ENCODE peak calls at places on chromosome 17, in seven cellular contexts. W is H1, I is K562, L is SK-N-SH, P is HCT116, H is HepG2, G is GM12878. U is an unnamed sample.

GRCh38 chr17:49067163-49067562 is 65.4 kb upstream of the B4GALNT2 start:
- DNase-seq in L (no peak), I (no peak), P (no peak), W (no peak), H (peak; percentile 49), G (no peak), U (no peak)

GRCh38 chr17:4769628-4770027 is 2.1 kb upstream of the TM4SF5 start:
- DNase-seq in G (no peak), H (peak; percentile 43), W (no peak), L (no peak), I (no peak), P (no peak), U (no peak)

GRCh38 chr17:509316-509715 is 156.7 kb upstream of the RPH3AL start:
- DNase-seq in P (no peak), W (no peak), H (no peak), I (no peak), L (no peak), G (no peak), U (no peak)

GRCh38 chr17:40833882-40834281 is 11.5 kb upstream of the KRT10 start:
- DNase-seq in W (no peak), I (no peak), P (no peak), G (no peak), L (no peak), H (no peak), U (no peak)

GRCh38 chr17:3771140-3771539 is 29.8 kb downstream of the ITGAE start:
- DNase-seq in H (no peak), P (no peak), W (no peak), L (no peak), G (no peak), I (no peak), U (no peak)

GRCh38 chr17:49997256-49997735 is 2.3 kb upstream of the DLX3 start:
- DNase-seq in P (no peak), W (no peak), L (no peak), G (no peak), H (no peak), I (peak; percentile 5), U (no peak)

GRCh38 chr17:50203589-50204345 is 2.3 kb upstream of the COL1A1 start:
- DNase-seq in W (no peak), G (no peak), L (no peak), H (no peak), I (no peak), P (no peak), U (no peak)

GRCh38 chr17:33169580-33170285 is 123.4 kb downstream of the ASIC2 start:
- DNase-seq in P (no peak), W (no peak), L (no peak), I (no peak), H (no peak), G (no peak), U (no peak)

GRCh38 chr17:69213059-69213813 is 15.4 kb downstream of the ABCA10 start:
- DNase-seq in P (no peak), L (no peak), W (peak; percentile 34), G (no peak), H (no peak), I (no peak), U (no peak)

GRCh38 chr17:41811549-41812175 is at the start of gene P3H4:
- DNase-seq in P (peak; percentile 44), L (peak; percentile 94), G (no peak), H (peak; percentile 60), W (no peak), I (peak; percentile 69), U (peak; percentile 91)

GRCh38 chr17:60134396-60135159 is 15.2 kb upstream of the CA4 start:
- DNase-seq in L (peak; percentile 69), H (no peak), G (no peak), I (peak; percentile 69), P (no peak), W (no peak), U (no peak)

GRCh38 chr17:56884483-56885144 is 29.2 kb downstream of the TRIM25 start:
- DNase-seq in G (no peak), H (no peak), P (no peak), W (no peak), I (no peak), L (no peak), U (no peak)

GRCh38 chr17:41702712-41703111 is 9.4 kb upstream of the GAST start:
- DNase-seq in P (no peak), W (no peak), G (no peak), I (no peak), L (no peak), H (no peak), U (no peak)

GRCh38 chr17:78130439-78131101 is at the start of gene TMC8:
- DNase-seq in I (peak; percentile 47), H (peak; percentile 59), G (no peak), L (peak; percentile 56), W (no peak), P (no peak), U (no peak)

DNA sequence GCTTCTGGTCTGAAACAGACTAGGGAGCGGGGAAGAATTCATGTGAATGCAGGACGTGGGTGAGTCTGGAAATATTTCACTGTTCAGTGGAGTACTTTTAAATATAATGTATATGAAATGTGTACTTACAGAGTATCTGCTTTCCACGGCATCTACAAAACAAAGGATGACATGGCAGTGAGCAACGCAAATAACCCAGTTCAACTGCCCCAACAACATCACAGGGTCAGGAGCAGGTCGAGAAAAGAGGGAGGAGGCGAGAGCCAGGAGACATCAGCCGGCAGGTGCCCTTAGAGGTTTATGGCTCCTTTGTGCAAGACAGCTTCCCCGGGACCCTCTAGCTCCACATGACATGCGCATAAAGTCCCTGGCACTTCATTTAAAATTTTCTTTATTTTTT is 61.1 kb downstream of the PECAM1 start:
- DNase-seq in P (no peak), G (no peak), H (no peak), L (no peak), W (no peak), I (no peak), U (peak; percentile 65)
- TF ChIP-seq JUND in P (no peak), G (no peak), H (no peak), L (no peak), W (no peak), I (no peak), U (no peak)

DNA sequence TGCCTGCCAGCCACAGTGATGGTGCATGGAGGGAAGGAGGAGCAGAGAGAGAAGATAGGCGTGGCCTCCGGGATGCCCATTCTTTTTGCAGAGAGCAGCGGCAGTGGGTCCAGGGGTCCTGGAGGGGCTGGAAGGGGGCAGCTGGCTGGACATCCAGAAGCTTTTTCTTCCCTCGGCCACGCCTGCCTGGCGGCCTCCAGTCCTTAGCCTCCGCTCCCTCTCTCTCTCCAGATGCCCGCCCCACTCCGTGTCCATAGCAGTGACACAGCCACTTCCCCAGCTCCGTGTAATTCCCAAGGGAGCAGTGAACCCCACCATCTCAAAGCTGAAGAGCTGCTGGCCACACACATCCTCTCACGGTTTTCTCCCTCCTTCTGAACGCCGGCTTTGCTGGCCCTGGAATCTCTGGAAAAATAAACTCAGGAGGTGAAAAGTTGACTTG is 26.3 kb upstream of the CDC42EP4 start:
- DNase-seq in L (peak; percentile 38), G (no peak), H (no peak), P (no peak), I (no peak), W (no peak), U (no peak)
- TF ChIP-seq JUND in L (no peak), G (no peak), H (no peak), P (no peak), I (no peak), W (no peak), U (no peak)

DNA sequence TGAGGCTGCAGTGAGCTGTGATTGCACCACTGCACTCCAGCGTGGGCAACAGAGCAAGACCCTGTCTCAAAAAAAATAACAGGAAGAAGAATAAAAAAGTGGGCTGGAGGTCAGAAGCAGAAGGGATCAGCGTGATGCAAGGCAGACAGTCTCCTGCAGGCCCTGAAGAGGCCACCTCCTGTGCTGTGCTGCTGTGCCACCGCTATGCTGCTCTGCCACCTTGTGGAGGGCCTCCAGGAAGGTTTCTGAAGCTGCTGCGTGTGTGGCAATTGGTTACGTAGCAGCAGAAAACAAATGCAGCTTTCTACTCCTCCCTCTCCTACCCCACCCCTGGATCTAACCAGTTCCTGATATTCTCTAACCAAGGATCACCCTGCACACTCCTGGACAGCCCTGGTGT is 815.5 kb downstream of the KCNJ18 start:
- DNase-seq in I (peak; percentile 8), G (no peak), H (peak; percentile 15), L (no peak), W (no peak), P (no peak), U (peak; percentile 82)
- TF ChIP-seq JUND in I (no peak), G (no peak), H (no peak), L (no peak), W (no peak), P (no peak), U (no peak)

GRCh38 chr17:30436729-30437128 is 40.5 kb upstream of the GOSR1 start:
- DNase-seq in W (no peak), I (no peak), L (no peak), H (no peak), G (no peak), P (no peak), U (no peak)

GRCh38 chr17:30429155-30429554 is 48.1 kb upstream of the GOSR1 start:
- DNase-seq in W (no peak), G (no peak), H (no peak), I (no peak), L (no peak), P (no peak), U (no peak)

GRCh38 chr17:30427611-30428010 is 48.9 kb downstream of the CPD start:
- DNase-seq in I (no peak), P (no peak), G (no peak), H (no peak), W (no peak), L (no peak), U (no peak)

GRCh38 chr17:30433514-30433913 is 43.7 kb upstream of the GOSR1 start:
- DNase-seq in W (no peak), P (peak; percentile 37), L (no peak), H (no peak), I (peak; percentile 49), G (no peak), U (peak; percentile 68)
- TF ChIP-seq JUND in W (no peak), P (peak; percentile 33), L (peak; percentile 61), H (no peak), I (peak; percentile 11), G (no peak), U (no peak)

GRCh38 chr17:80827646-80828643 is 163.7 kb upstream of the CHMP6 start:
- DNase-seq in W (peak; percentile 41), H (no peak), G (no peak), L (no peak), P (no peak), I (no peak), U (no peak)

GRCh38 chr17:80829166-80829813 is 162.4 kb upstream of the CHMP6 start:
- DNase-seq in G (no peak), L (no peak), I (no peak), P (no peak), H (no peak), W (no peak), U (no peak)

GRCh38 chr17:80825471-80826345 is 165.9 kb upstream of the CHMP6 start:
- DNase-seq in L (no peak), G (no peak), P (no peak), H (no peak), W (no peak), I (no peak), U (no peak)

GRCh38 chr17:80826346-80826954 is 165.2 kb upstream of the CHMP6 start:
- DNase-seq in W (no peak), L (no peak), G (no peak), P (no peak), I (no peak), H (no peak), U (no peak)

GRCh38 chr17:80826955-80827645 is 164.5 kb upstream of the CHMP6 start:
- DNase-seq in P (no peak), W (no peak), L (peak; percentile 73), I (no peak), G (no peak), H (no peak), U (no peak)
- TF ChIP-seq JUND in P (no peak), W (no peak), L (peak; percentile 95), I (no peak), G (no peak), H (no peak), U (no peak)

U was measured in T47D.